ENCODE peak calls at places on chromosomes 6 and 20, in seven cellular contexts. A, Z, C, N, J, K and M are unnamed samples.

GRCh38 chr6:11064836-11065235 is 20.7 kb upstream of the ELOVL2 start:
- DNase-seq in A (no peak), Z (no peak), C (no peak), N (no peak), J (no peak), K (no peak), M (no peak)

GRCh38 chr20:33685328-33686007 is 717 bp downstream of the E2F1 start:
- DNase-seq in A (peak; percentile 50), Z (no peak), C (peak; percentile 63), N (no peak), J (no peak), K (peak; percentile 82), M (peak; percentile 91)

GRCh38 chr6:164928041-164928321 is 381.4 kb downstream of the C6orf118 start:
- DNase-seq in A (no peak), Z (no peak), C (no peak), N (no peak), J (no peak), K (no peak), M (no peak)

GRCh38 chr6:45558858-45559257 is 181.1 kb upstream of the SUPT3H start:
- DNase-seq in A (no peak), Z (no peak), C (no peak), N (no peak), J (no peak), K (no peak), M (peak; percentile 51)

GRCh38 chr6:34295721-34296120 is 46.9 kb upstream of the SMIM29 start:
- DNase-seq in A (no peak), Z (no peak), C (no peak), N (no peak), J (no peak), K (no peak), M (peak; percentile 90)

GRCh38 chr6:143755301-143755744 is 77.6 kb downstream of the PHACTR2 start:
- DNase-seq in A (no peak), Z (no peak), C (no peak), N (peak; percentile 83), J (no peak), K (no peak), M (no peak)

GRCh38 chr6:160030103-160030502 is 61.2 kb downstream of the IGF2R start:
- DNase-seq in A (no peak), Z (peak; percentile 91), C (peak; percentile 19), N (peak; percentile 95), J (peak; percentile 84), K (no peak), M (no peak)

GRCh38 chr20:36378686-36379085 is 72.5 kb downstream of the DLGAP4 start:
- DNase-seq in A (no peak), Z (no peak), C (no peak), N (no peak), J (no peak), K (no peak), M (no peak)

GRCh38 chr6:150354754-150355571 is 13.8 kb upstream of the IYD start:
- DNase-seq in A (no peak), Z (no peak), C (no peak), N (peak; percentile 24), J (no peak), K (no peak), M (no peak)

GRCh38 chr6:112592159-112592558 is 245.0 kb downstream of the RFPL4B start:
- DNase-seq in A (no peak), Z (no peak), C (no peak), N (no peak), J (peak; percentile 11), K (no peak), M (no peak)

GRCh38 chr6:155093430-155093829 is 98.3 kb downstream of the TIAM2 start:
- DNase-seq in A (no peak), Z (no peak), C (no peak), N (no peak), J (no peak), K (peak; percentile 56), M (no peak)

GRCh38 chr6:109139109-109139508 is 43.8 kb downstream of the CEP57L1 start:
- DNase-seq in A (no peak), Z (no peak), C (no peak), N (peak; percentile 45), J (peak; percentile 38), K (no peak), M (no peak)

GRCh38 chr20:4512891-4513550 is 208.7 kb upstream of the PRND start:
- DNase-seq in A (no peak), Z (no peak), C (no peak), N (peak; percentile 84), J (peak; percentile 80), K (no peak), M (no peak)

GRCh38 chr6:83114164-83114563 is 46.7 kb downstream of the DOP1A start:
- DNase-seq in A (no peak), Z (no peak), C (no peak), N (peak; percentile 11), J (no peak), K (no peak), M (no peak)

GRCh38 chr6:4591218-4591617 is 185.0 kb upstream of the CDYL start:
- DNase-seq in A (no peak), Z (no peak), C (no peak), N (no peak), J (no peak), K (no peak), M (no peak)

GRCh38 chr6:159505140-159505922 is 187.7 kb downstream of the SOD2 start:
- DNase-seq in A (no peak), Z (peak; percentile 63), C (no peak), N (no peak), J (no peak), K (no peak), M (no peak)

GRCh38 chr6:152916035-152916434 is 66.8 kb downstream of the FBXO5 start:
- DNase-seq in A (no peak), Z (no peak), C (no peak), N (no peak), J (no peak), K (no peak), M (no peak)

GRCh38 chr6:83378621-83379388 is 52.0 kb downstream of the ME1 start:
- DNase-seq in A (no peak), Z (no peak), C (no peak), N (peak; percentile 48), J (peak; percentile 55), K (no peak), M (no peak)

GRCh38 chr6:110178626-110179405 is 654 bp downstream of the WASF1 start:
- DNase-seq in A (peak; percentile 26), Z (peak; percentile 66), C (peak; percentile 61), N (peak; percentile 74), J (peak; percentile 29), K (peak; percentile 77), M (peak; percentile 53)

GRCh38 chr20:63400486-63401210 is 39.5 kb upstream of the CHRNA4 start:
- DNase-seq in A (no peak), Z (no peak), C (no peak), N (no peak), J (no peak), K (no peak), M (no peak)
- TF ChIP-seq CTCF in A (no peak), Z (no peak), C (no peak), N (no peak), J (no peak), K (no peak), M (no peak)

GRCh38 chr20:19601133-19601810 is 156.8 kb upstream of the RIN2 start:
- DNase-seq in A (no peak), Z (no peak), C (no peak), N (no peak), J (no peak), K (no peak), M (no peak)
- TF ChIP-seq CTCF in A (no peak), Z (no peak), C (no peak), N (no peak), J (no peak), K (no peak), M (no peak)

GRCh38 chr6:31901953-31902643 is at the start of gene ZBTB12:
- DNase-seq in A (peak; percentile 95), Z (peak; percentile 85), C (peak; percentile 88), N (peak; percentile 97), J (peak; percentile 88), K (peak; percentile 88), M (peak; percentile 96)
- TF ChIP-seq CTCF in A (no peak), Z (no peak), C (no peak), N (no peak), J (no peak), K (no peak), M (no peak)

GRCh38 chr20:32613596-32614053 is 28.5 kb upstream of the NOL4L start:
- DNase-seq in A (no peak), Z (no peak), C (no peak), N (no peak), J (no peak), K (no peak), M (no peak)
- TF ChIP-seq CTCF in A (no peak), Z (no peak), C (no peak), N (no peak), J (no peak), K (no peak), M (no peak)

GRCh38 chr6:129434091-129434490 is 275.9 kb downstream of the ARHGAP18 start:
- DNase-seq in A (no peak), Z (no peak), C (no peak), N (no peak), J (no peak), K (no peak), M (no peak)

GRCh38 chr6:129429953-129430352 is 280.0 kb downstream of the ARHGAP18 start:
- DNase-seq in A (no peak), Z (no peak), C (no peak), N (no peak), J (no peak), K (no peak), M (no peak)

DNA sequence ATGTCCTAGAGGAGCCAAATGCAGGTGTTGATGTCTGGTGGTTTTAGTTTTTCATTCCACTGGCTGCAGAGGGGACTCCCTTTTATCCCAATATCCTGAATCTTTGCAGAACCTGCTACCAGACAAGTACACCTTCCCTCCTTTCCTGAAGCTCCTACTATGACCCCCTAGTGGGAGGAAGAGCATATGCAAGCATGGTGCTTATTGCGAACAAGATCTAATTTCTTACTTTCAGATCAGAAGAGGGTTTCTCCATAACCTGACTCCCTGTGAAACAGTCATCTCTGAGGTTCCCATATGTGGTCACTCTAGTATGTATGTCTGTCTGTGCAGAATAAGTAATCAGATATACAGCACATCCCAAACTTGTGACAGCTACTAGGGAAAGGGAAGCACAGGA is 277.2 kb downstream of the ARHGAP18 start:
- DNase-seq in A (no peak), Z (no peak), C (no peak), N (no peak), J (no peak), K (no peak), M (no peak)
- TF ChIP-seq CTCF in A (peak; percentile 41), Z (no peak), C (no peak), N (peak; percentile 31), J (peak; percentile 11), K (no peak), M (peak; percentile 21)

GRCh38 chr6:166514196-166514595 is 72.3 kb downstream of the RAMACL start:
- DNase-seq in A (no peak), Z (no peak), C (no peak), N (no peak), J (no peak), K (no peak), M (no peak)
- TF ChIP-seq CTCF in A (no peak), Z (no peak), C (no peak), N (no peak), J (peak; percentile 1), K (no peak), M (no peak)

DNA sequence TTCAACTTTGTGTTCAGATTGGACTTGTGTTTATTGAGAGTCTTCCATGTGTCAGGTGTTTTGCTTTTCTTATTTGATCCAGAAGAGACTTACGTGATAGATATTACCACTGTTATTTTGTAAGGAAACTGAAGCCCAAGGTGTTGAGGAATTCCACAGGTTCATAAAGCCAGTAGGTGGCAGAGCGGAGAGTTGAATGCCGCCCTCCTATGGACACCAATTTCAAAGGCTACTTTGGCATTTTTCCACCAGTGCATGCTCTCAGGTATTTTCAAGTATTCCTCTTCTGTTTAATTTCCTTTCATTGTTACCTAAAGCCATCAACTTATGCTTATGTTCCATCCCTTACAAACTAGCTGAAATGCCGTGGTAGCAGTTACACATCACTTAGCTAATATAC is 14.0 kb upstream of the COL10A1 start:
- DNase-seq in A (no peak), Z (no peak), C (no peak), N (no peak), J (no peak), K (no peak), M (no peak)
- TF ChIP-seq CTCF in A (peak; percentile 30), Z (no peak), C (no peak), N (no peak), J (no peak), K (no peak), M (no peak)